ENCODE peak calls at places on chromosomes 16 and 17, in five cellular contexts. N is activated B cell treated with CpG ODN at 0.5 μM for 24 hours, T is neural crest cell, H is B cell, A is LNCaP clone FGC. J is an unnamed sample.

GRCh38 chr17:31680126-31680525 is 178.9 kb downstream of the COPRS start:
- DNase-seq in N (no peak), T (no peak), H (no peak), A (no peak), J (no peak)

GRCh38 chr17:64411999-64412771 is 21.5 kb upstream of the PECAM1 start:
- DNase-seq in N (peak), T (peak), H (peak), A (no peak), J (peak)

GRCh38 chr17:65229596-65229995 is 92.4 kb downstream of the RGS9 start:
- DNase-seq in N (no peak), T (no peak), H (no peak), A (no peak), J (no peak)

GRCh38 chr16:31023252-31023602 is 10.1 kb upstream of the STX4 start:
- DNase-seq in N (no peak), T (no peak), H (no peak), A (no peak), J (no peak)

GRCh38 chr17:62321451-62321850 is 58.9 kb upstream of the EFCAB3 start:
- DNase-seq in N (no peak), T (no peak), H (no peak), A (no peak), J (no peak)

GRCh38 chr16:1772362-1772907 is at the start of gene EME2:
- DNase-seq in N (peak), T (no peak), H (peak), A (no peak), J (no peak)

GRCh38 chr17:39576187-39576586 is 31.5 kb downstream of the NEUROD2 start:
- DNase-seq in N (no peak), T (peak), H (no peak), A (no peak), J (peak)

GRCh38 chr16:54780266-54780665 is 150.4 kb upstream of the IRX5 start:
- DNase-seq in N (no peak), T (no peak), H (no peak), A (no peak), J (no peak)

GRCh38 chr16:89548344-89549006 is 12.0 kb upstream of the RPL13 start:
- DNase-seq in N (no peak), T (no peak), H (no peak), A (no peak), J (no peak)

GRCh38 chr16:52482916-52483315 is 64.0 kb downstream of the TOX3 start:
- DNase-seq in N (no peak), T (no peak), H (no peak), A (no peak), J (no peak)

GRCh38 chr17:39963826-39964225 is 1.0 kb downstream of the GSDMA start:
- DNase-seq in N (no peak), T (no peak), H (no peak), A (no peak), J (no peak)

GRCh38 chr17:43636446-43636845 is 25.3 kb downstream of the MEOX1 start:
- DNase-seq in N (no peak), T (no peak), H (no peak), A (no peak), J (no peak)

GRCh38 chr17:35540589-35541404 is 3.3 kb upstream of the SLFN12L start:
- DNase-seq in N (peak), T (no peak), H (peak), A (no peak), J (no peak)

GRCh38 chr17:64739316-64740058 is 77.4 kb upstream of the SMURF2 start:
- DNase-seq in N (no peak), T (no peak), H (no peak), A (no peak), J (peak)

GRCh38 chr17:19457046-19457445 is 46.0 kb downstream of the RNF112 start:
- DNase-seq in N (no peak), T (no peak), H (no peak), A (no peak), J (no peak)

GRCh38 chr16:49857423-49858181 is 1.7 kb upstream of the ZNF423 start:
- DNase-seq in N (peak), T (peak), H (peak), A (peak), J (peak)

GRCh38 chr16:12584488-12585233 is 219.0 kb downstream of the CPPED1 start:
- DNase-seq in N (no peak), T (no peak), H (no peak), A (no peak), J (no peak)

GRCh38 chr17:1179635-1180433 is at the start of gene ABR:
- DNase-seq in N (peak), T (peak), H (peak), A (no peak), J (peak)

GRCh38 chr16:11552445-11552844 is 34.3 kb downstream of the LITAF start:
- DNase-seq in N (no peak), T (no peak), H (no peak), A (no peak), J (no peak)

GRCh38 chr17:68379692-68380677 is 77.3 kb downstream of the WIPI1 start:
- DNase-seq in N (no peak), T (no peak), H (no peak), A (no peak), J (no peak)

GRCh38 chr17:19755821-19756510 is 7.9 kb upstream of the ALDH3A1 start:
- DNase-seq in N (no peak), T (no peak), H (no peak), A (no peak), J (no peak)

GRCh38 chr16:68275611-68276191 is 11.4 kb downstream of the SLC7A6 start:
- DNase-seq in N (no peak), T (no peak), H (no peak), A (no peak), J (no peak)

GRCh38 chr17:80659651-80660050 is 115.0 kb downstream of the RPTOR start:
- DNase-seq in N (no peak), T (no peak), H (no peak), A (no peak), J (no peak)

GRCh38 chr17:79919164-79919585 is 79.9 kb upstream of the CBX4 start:
- DNase-seq in N (no peak), T (no peak), H (no peak), A (peak), J (no peak)

GRCh38 chr17:81513669-81514484 is 1.3 kb upstream of the ACTG1 start:
- DNase-seq in N (peak), T (peak), H (peak), A (no peak), J (peak)

GRCh38 chr17:67390646-67391480 is 13.8 kb downstream of the PITPNC1 start:
- DNase-seq in N (no peak), T (no peak), H (no peak), A (no peak), J (no peak)

GRCh38 chr17:73929860-73930430 is 273.5 kb upstream of the RPL38 start:
- DNase-seq in N (no peak), T (no peak), H (no peak), A (no peak), J (no peak)

GRCh38 chr17:76353004-76353598 is 615 bp downstream of the PRPSAP1 start:
- DNase-seq in N (no peak), T (no peak), H (no peak), A (no peak), J (peak)

GRCh38 chr16:67082891-67083290 is 26.9 kb upstream of the PHAF1 start:
- DNase-seq in N (no peak), T (no peak), H (no peak), A (no peak), J (no peak)

GRCh38 chr17:67712375-67712774 is 5.4 kb upstream of the NOL11 start:
- DNase-seq in N (no peak), T (no peak), H (no peak), A (no peak), J (no peak)

GRCh38 chr16:67082100-67082499 is 27.6 kb upstream of the PHAF1 start:
- DNase-seq in N (no peak), T (no peak), H (no peak), A (no peak), J (no peak)

GRCh38 chr16:1278456-1278855 is 22.6 kb downstream of the TPSD1 start:
- DNase-seq in N (no peak), T (no peak), H (peak), A (no peak), J (no peak)

GRCh38 chr17:17303010-17303846 is at the start of gene NT5M:
- DNase-seq in N (peak), T (peak), H (peak), A (no peak), J (peak)

GRCh38 chr17:364766-365165 is 12.2 kb upstream of the RPH3AL start:
- DNase-seq in N (no peak), T (no peak), H (no peak), A (no peak), J (no peak)

GRCh38 chr16:10888320-10888937 is 11.4 kb downstream of the CIITA start:
- DNase-seq in N (no peak), T (no peak), H (no peak), A (no peak), J (no peak)

GRCh38 chr16:87780385-87780989 is 14.7 kb upstream of the KLHDC4 start:
- DNase-seq in N (peak), T (no peak), H (no peak), A (no peak), J (peak)
- TF ChIP-seq CTCF in N (no peak), T (no peak), H (no peak), A (no peak), J (no peak)

DNA sequence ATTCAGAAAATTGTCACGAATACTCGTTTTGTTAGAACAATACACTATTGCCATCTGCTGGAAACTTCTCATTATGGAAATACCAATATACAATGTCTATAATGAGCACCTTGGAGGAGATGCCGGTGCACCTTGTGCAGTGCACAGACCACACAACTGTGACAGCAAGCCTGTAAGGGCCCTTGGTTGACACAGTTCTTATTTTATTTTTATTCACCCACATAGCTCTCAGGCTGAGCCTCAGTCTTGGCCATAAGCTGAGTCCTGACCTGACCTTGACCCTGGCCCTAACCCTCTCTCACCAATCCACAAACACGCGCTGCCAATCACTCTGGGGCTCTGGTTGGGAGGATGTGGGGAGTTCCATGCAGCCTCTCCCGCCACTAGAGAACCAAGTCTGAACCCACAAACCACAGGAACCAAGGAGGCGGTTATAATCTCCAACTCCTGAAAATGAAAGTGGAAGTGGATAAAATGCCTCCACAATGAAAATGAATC is 7.6 kb downstream of the AIPL1 start:
- DNase-seq in N (no peak), T (no peak), H (peak), A (no peak), J (no peak)
- TF ChIP-seq CTCF in N (no peak), T (no peak), H (no peak), A (peak), J (no peak)

DNA sequence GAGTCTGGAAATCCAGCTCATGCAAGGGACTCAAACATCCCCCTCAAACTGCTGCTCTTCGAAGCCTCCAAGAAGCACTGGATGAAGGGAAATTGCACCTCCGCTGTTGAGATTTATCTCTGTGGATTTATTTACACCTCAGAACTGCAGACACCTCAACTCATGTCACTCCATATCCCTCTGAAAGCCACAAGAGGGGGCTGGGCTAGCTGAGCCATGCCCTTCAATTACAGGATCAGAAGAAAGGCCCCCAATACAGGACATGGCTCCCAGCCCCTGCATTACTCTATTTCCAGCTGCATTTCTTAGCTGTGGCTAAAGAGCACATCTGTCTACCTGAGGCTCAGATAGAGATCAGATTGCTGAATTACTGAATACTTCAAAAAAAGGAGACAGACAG is 103.1 kb upstream of the DYNLRB2 start:
- DNase-seq in N (no peak), T (no peak), H (no peak), A (no peak), J (peak)
- TF ChIP-seq CTCF in N (no peak), T (peak), H (no peak), A (no peak), J (no peak)

GRCh38 chr17:9924735-9925191 is 19.7 kb upstream of the RCVRN start:
- DNase-seq in N (peak), T (peak), H (peak), A (peak), J (peak)
- TF ChIP-seq CTCF in N (peak), T (peak), H (peak), A (peak), J (peak)

GRCh38 chr16:69712914-69713581 is 13.3 kb downstream of the NQO1 start:
- DNase-seq in N (no peak), T (no peak), H (no peak), A (no peak), J (no peak)
- TF ChIP-seq CTCF in N (no peak), T (peak), H (no peak), A (no peak), J (no peak)

DNA sequence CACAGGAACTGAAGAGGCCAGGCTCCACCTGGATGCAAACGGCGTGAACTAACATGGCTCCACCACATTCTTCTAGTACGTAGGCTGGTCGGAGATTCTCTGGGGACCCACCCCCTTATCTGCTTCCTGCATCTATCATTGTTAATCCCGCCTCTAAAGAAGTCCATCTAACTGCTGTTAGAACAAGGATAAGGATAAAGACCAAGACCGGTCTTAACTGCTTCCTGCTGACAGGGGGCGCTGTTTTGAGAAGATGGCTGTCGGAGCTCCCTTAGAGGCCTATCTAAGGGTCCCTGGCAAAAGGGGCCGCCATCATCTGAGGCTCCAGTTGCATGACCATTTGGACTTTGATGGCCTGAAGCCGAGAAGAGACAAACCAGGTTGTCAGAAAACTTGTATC is 25.8 kb upstream of the TNFSF12 start:
- DNase-seq in N (peak), T (peak), H (peak), A (no peak), J (no peak)
- TF ChIP-seq CTCF in N (no peak), T (peak), H (peak), A (peak), J (peak)

GRCh38 chr16:6682142-6682811 is 650.4 kb upstream of the RBFOX1 start:
- DNase-seq in N (no peak), T (peak), H (no peak), A (peak), J (peak)
- TF ChIP-seq CTCF in N (no peak), T (peak), H (peak), A (peak), J (peak)

DNA sequence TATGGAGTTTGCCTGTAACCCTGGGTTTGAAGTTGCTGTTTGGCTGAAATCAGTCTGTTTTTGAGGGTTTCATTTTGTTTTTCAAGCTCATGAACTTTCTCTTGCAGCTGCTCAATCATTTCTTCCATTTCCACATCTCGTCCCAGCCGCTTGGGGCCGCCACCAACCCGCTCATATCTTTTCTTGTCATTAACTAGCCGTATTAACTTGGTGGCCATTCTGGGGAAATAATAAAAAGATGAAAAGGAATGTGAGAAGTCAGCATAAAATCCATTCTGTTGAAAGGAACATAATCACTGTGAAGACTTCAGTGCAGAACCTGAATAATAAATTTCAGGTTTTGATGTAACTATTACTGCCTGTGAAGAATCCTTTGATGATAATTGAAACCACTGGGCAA is 11.5 kb downstream of the RPGRIP1L start:
- DNase-seq in N (no peak), T (no peak), H (no peak), A (no peak), J (peak)
- TF ChIP-seq CTCF in N (no peak), T (peak), H (no peak), A (peak), J (peak)

GRCh38 chr16:85699224-85699558 is 10.4 kb upstream of the GINS2 start:
- DNase-seq in N (no peak), T (no peak), H (no peak), A (no peak), J (no peak)
- TF ChIP-seq CTCF in N (no peak), T (no peak), H (no peak), A (no peak), J (no peak)